ENCODE peak calls at places on chromosomes 5 and 9, in eight cellular contexts. W is PC-3, K is spleen, U is AG04450, B is IMR-90, Y is coronary artery, L is neural progenitor cell, Q is HCT116. T is an unnamed sample.

GRCh38 chr9:110030632-110031031 is 177.3 kb downstream of the C9orf152 start:
- DNase-seq in Q (no peak), L (no peak), K (no peak), W (no peak), U (no peak), B (peak; percentile 66), Y (no peak), T (peak; percentile 85)

GRCh38 chr5:135834639-135835529 is at the start of gene SLC25A48:
- DNase-seq in W (no peak), K (peak; percentile 80), Q (peak; percentile 58), B (peak; percentile 16), U (no peak), L (peak; percentile 93), Y (peak; percentile 67), T (no peak)

GRCh38 chr5:976849-977751 is 31.5 kb upstream of the NKD2 start:
- DNase-seq in Q (no peak), B (no peak), Y (peak; percentile 59), U (no peak), W (no peak), L (no peak), K (no peak), T (no peak)

GRCh38 chr9:37967681-37968080 is 63.8 kb upstream of the SLC25A51 start:
- DNase-seq in U (no peak), W (no peak), Y (no peak), L (no peak), B (no peak), Q (no peak), K (peak; percentile 27), T (no peak)

GRCh38 chr5:142548739-142549275 is 137.1 kb downstream of the FGF1 start:
- DNase-seq in W (peak; percentile 87), Q (peak; percentile 93), Y (peak; percentile 79), B (peak; percentile 97), K (no peak), U (peak; percentile 91), L (peak; percentile 91), T (peak; percentile 97)

GRCh38 chr5:154753792-154754191 is 1.4 kb upstream of the LARP1 start:
- DNase-seq in Q (no peak), L (peak; percentile 21), U (peak; percentile 87), K (no peak), W (no peak), Y (peak; percentile 86), B (peak; percentile 97), T (peak; percentile 86)

GRCh38 chr5:132490484-132491367 is at the start of gene IRF1:
- DNase-seq in L (peak; percentile 94), K (peak; percentile 99), Q (peak; percentile 87), W (peak; percentile 92), Y (peak; percentile 99), U (peak; percentile 84), B (peak; percentile 94), T (peak; percentile 90)

GRCh38 chr5:103402861-103403260 is 144.3 kb downstream of the MACIR start:
- DNase-seq in L (no peak), U (no peak), Q (no peak), K (no peak), Y (no peak), W (peak; percentile 32), B (no peak), T (no peak)

GRCh38 chr5:36624277-36624676 is 17.9 kb downstream of the SLC1A3 start:
- DNase-seq in Y (no peak), W (no peak), Q (no peak), U (no peak), K (no peak), B (no peak), L (no peak), T (no peak)

GRCh38 chr9:93080406-93080805 is 15.6 kb upstream of the CARD19 start:
- DNase-seq in Y (peak; percentile 43), K (peak; percentile 56), B (no peak), L (peak; percentile 0), U (no peak), W (no peak), Q (no peak), T (no peak)

DNA sequence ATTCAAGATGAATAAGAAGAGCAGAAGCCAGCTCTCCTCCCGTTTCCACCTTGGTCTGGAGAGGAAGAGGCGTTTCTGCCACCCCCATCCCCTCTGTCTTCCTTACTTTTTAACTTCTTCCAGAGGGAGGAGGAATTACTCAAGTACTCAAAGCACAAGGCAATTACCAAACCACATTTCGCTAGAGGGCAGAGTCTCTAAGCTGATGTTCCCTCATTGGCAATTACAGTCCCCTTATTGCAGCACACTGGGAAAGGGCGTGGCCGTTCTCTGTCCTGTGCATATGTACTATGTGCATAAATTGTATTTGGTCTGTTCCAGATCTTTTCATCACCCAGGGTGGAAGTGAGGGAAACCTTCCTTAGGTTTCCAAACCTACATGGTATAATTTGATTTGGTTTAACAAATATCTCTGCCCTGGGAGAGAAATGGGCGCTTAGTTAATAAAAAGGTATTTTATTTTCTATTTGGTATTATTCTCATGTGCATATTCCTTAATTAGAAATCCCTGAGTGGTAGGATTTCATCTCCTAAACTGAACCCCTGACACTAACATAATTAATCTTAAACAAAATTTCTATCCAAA is 29.8 kb upstream of the ALDOB start:
- DNase-seq in K (no peak), Q (peak; percentile 83), W (peak; percentile 67), U (no peak), L (peak; percentile 60), B (peak; percentile 70), Y (no peak), T (peak; percentile 53)
- TF ChIP-seq CTCF in K (no peak), Q (peak; percentile 83), W (peak; percentile 46), U (peak; percentile 51), L (peak; percentile 49), B (peak; percentile 53), Y (no peak), T (peak; percentile 60)

GRCh38 chr5:4981612-4982011 is 158.5 kb upstream of the ADAMTS16 start:
- DNase-seq in Q (no peak), U (no peak), W (no peak), L (no peak), Y (no peak), K (no peak), B (no peak), T (no peak)
- H3K4me3 ChIP-seq in Q (no peak overlapping the region), U (no peak overlapping the region), W (no peak overlapping the region), L (no peak overlapping the region), Y (no peak overlapping the region), K (no peak overlapping the region), B (no peak overlapping the region), T (no peak overlapping the region)

DNA sequence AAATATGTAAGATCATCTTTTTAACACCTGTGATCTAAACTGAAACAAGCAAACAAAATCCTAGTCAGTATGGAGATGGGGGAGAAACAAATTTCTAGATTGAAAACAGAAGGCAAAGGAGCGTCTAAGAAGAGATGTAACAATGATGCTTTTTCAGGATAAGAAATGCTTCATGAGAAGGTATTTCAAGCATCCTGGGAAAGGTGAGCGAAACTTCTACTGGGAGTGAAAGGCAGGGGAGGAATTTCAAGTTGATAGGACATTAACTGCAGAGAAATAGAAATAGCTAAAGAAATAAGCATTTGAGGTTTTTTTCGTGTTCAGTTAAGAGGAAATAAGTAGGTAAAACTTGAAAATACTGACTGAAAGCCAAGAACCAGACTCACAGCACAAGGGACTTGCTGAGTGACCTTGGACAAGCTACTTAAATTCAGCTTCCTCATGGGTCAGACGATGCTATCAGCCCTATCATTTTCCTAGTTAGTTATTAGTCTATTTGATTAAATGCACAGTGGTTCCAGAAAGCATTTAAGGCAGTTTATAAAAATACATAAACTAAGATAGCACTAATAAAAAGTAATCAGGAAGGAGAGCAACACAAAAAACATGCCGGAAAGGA is 406.3 kb downstream of the PDE4D start:
- DNase-seq in U (no peak), W (no peak), K (no peak), Q (no peak), L (no peak), B (no peak), Y (no peak), T (no peak)
- H3K27ac ChIP-seq in U (no peak overlapping the region), W (no peak overlapping the region), K (no peak overlapping the region), Q (no peak overlapping the region), L (no peak overlapping the region), B (no peak overlapping the region), Y (no peak overlapping the region), T (no peak overlapping the region)

GRCh38 chr5:10797246-10797645 is 36.2 kb upstream of the DAP start:
- DNase-seq in Q (no peak), K (no peak), W (no peak), B (peak; percentile 37), Y (no peak), U (no peak), L (no peak), T (no peak)

GRCh38 chr5:10789726-10790125 is 28.7 kb upstream of the DAP start:
- DNase-seq in W (no peak), Y (no peak), K (no peak), U (no peak), B (peak; percentile 12), Q (no peak), L (no peak), T (peak; percentile 23)

GRCh38 chr5:10792336-10792735 is 31.3 kb upstream of the DAP start:
- DNase-seq in W (no peak), Y (no peak), B (no peak), Q (no peak), K (no peak), U (no peak), L (no peak), T (no peak)

GRCh38 chr5:10789021-10789420 is 28.0 kb upstream of the DAP start:
- DNase-seq in L (no peak), W (peak; percentile 47), K (no peak), U (peak; percentile 84), B (peak; percentile 92), Q (no peak), Y (no peak), T (peak; percentile 92)

GRCh38 chr5:10793785-10794184 is 32.8 kb upstream of the DAP start:
- DNase-seq in B (no peak), W (no peak), K (no peak), Y (no peak), U (no peak), L (no peak), Q (no peak), T (no peak)
- TF ChIP-seq CTCF in B (no peak), W (no peak), K (no peak), Y (no peak), U (peak; percentile 32), L (no peak), Q (no peak), T (peak; percentile 51)

GRCh38 chr5:91307023-91307422 is 76.1 kb downstream of the ARRDC3 start:
- DNase-seq in Y (peak; percentile 84), U (no peak), Q (no peak), L (no peak), K (no peak), W (no peak), B (peak; percentile 36), T (no peak)

GRCh38 chr5:91311697-91312501 is 71.2 kb downstream of the ARRDC3 start:
- DNase-seq in B (peak; percentile 99), U (peak; percentile 96), W (peak; percentile 94), K (peak; percentile 84), Y (peak; percentile 89), L (peak; percentile 2), Q (peak; percentile 91), T (peak; percentile 98)

GRCh38 chr5:91311168-91311696 is 71.9 kb downstream of the ARRDC3 start:
- DNase-seq in L (no peak), U (no peak), B (no peak), W (no peak), Q (no peak), Y (peak; percentile 71), K (peak; percentile 74), T (no peak)

DNA sequence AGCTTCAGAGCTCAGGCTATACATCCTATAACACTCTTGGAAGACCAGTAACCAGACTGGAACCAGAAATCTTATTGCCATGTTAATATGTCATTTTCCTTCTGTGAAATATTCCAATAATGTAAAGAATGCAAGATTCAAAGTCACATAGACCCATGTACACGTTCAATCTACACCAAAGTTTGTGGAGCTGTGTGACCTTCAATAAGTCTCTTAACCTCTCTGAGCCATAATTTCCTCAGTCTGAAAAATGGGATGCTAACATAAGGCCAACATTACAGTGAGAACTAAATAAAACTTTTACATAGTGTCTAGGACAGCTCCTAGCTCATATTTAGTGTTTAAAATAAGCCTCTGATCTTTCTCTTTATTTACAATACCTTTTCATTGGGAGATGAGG is 70.4 kb downstream of the ARRDC3 start:
- DNase-seq in B (no peak), Y (no peak), K (no peak), U (no peak), W (no peak), Q (no peak), L (no peak), T (no peak)
- H3K4me3 ChIP-seq in B (no peak overlapping the region), Y (no peak overlapping the region), K (no peak overlapping the region), U (no peak overlapping the region), W (no peak overlapping the region), Q (no peak overlapping the region), L (no peak overlapping the region), T (no peak overlapping the region)